ENCODE peak calls at places on chromosome 2, in four cellular contexts. B is astrocyte, U is cardiac muscle cell, E is testis. A is an unnamed sample.

GRCh38 chr2:170227467-170228075 is 49.6 kb downstream of the MYO3B start:
- DNase-seq in B (no peak), U (no peak), E (no peak), A (no peak)

GRCh38 chr2:74525717-74526648 is at the start of gene DQX1:
- DNase-seq in B (no peak), U (peak), E (peak), A (peak)

GRCh38 chr2:27320958-27321543 is 1.8 kb downstream of the MPV17 start:
- DNase-seq in B (peak), U (peak), E (peak), A (peak)

GRCh38 chr2:227163998-227164744 is at the start of the genes COL4A3 and COL4A4:
- DNase-seq in B (peak), U (peak), E (peak), A (peak)

GRCh38 chr2:113966832-113967231 is 76.9 kb downstream of the ACTR3 start:
- DNase-seq in B (peak), U (peak), E (no peak), A (no peak)

GRCh38 chr2:47254464-47254863 is 99.4 kb upstream of the STPG4 start:
- DNase-seq in B (no peak), U (no peak), E (no peak), A (no peak)

GRCh38 chr2:101036562-101036961 is 34.5 kb downstream of the RPL31 start:
- DNase-seq in B (peak), U (peak), E (no peak), A (no peak)

GRCh38 chr2:241656190-241656741 is 18.8 kb downstream of the ATG4B start:
- DNase-seq in B (no peak), U (no peak), E (no peak), A (no peak)

GRCh38 chr2:230347659-230348305 is 20.8 kb downstream of the SP140L start:
- DNase-seq in B (peak), U (peak), E (no peak), A (no peak)

GRCh38 chr2:45176399-45176798 is 167.1 kb upstream of the SIX2 start:
- DNase-seq in B (peak), U (no peak), E (no peak), A (no peak)

GRCh38 chr2:199875400-199875799 is 24.4 kb upstream of the FTCDNL1 start:
- DNase-seq in B (peak), U (no peak), E (no peak), A (no peak)

GRCh38 chr2:45881970-45882581 is 230.6 kb downstream of the PRKCE start:
- DNase-seq in B (no peak), U (no peak), E (no peak), A (no peak)

GRCh38 chr2:16588565-16588964 is 77.1 kb downstream of the CYRIA start:
- DNase-seq in B (no peak), U (no peak), E (no peak), A (no peak)
- TF ChIP-seq CTCF in B (no peak), U (no peak), E (no peak), A (no peak)

DNA sequence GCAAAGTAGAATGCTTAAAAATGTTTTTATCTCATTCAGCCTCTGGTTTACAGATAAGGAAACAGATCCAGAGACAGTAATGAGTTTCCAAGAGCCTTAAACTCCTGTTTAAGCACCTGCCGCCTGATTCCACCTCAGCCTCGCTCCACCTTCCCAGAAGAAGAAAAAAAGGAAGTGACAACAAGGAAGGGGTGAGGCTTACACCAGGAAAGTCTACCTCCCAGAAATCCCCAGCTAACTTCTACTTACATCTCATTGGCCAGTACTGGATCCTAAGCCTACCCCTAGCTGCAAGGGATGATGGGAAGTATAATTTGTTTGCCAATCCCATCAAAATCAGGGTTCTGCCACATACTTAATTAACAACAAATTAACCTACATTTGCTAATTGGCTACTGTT is 15.3 kb upstream of the ARID5A start:
- DNase-seq in B (no peak), U (no peak), E (no peak), A (no peak)
- H3K27ac ChIP-seq in B (no peak), U (no peak), E (no peak), A (no peak)

GRCh38 chr2:196328088-196328680 is 156.8 kb upstream of the STK17B start:
- DNase-seq in B (no peak), U (no peak), E (no peak), A (no peak)
- TF ChIP-seq CTCF in B (no peak), U (no peak), E (no peak), A (no peak)

GRCh38 chr2:2762166-2762897 is 431.3 kb upstream of the MYT1L start:
- DNase-seq in B (no peak), U (no peak), E (no peak), A (no peak)
- H3K27ac ChIP-seq in B (no peak), U (no peak), E (no peak), A (no peak)